ENCODE peak calls at places on chromosomes 3 and 15, in five cellular contexts. K is fibroblast of lung, W is H9, M is choroid plexus epithelial cell, N is fibroblast of mammary gland. O is an unnamed sample.

GRCh38 chr3:10010546-10011465 is 15.4 kb upstream of the FANCD2 start:
- DNase-seq in K (peak), M (peak), N (peak), W (peak), O (peak)

GRCh38 chr15:80850941-80851451 is 71.8 kb downstream of the CEMIP start:
- DNase-seq in K (no peak), M (no peak), W (no peak), N (no peak), O (no peak)

GRCh38 chr15:81612631-81613030 is 238.6 kb upstream of the TMC3 start:
- DNase-seq in M (no peak), N (no peak), W (peak), K (no peak), O (no peak)

GRCh38 chr3:72347819-72348319 is 500.4 kb downstream of the SHQ1 start:
- DNase-seq in N (no peak), W (peak), K (peak), M (peak), O (peak)

GRCh38 chr15:90231028-90232017 is 2.4 kb downstream of the CIB1 start:
- DNase-seq in M (no peak), W (no peak), K (peak), N (no peak), O (no peak)

GRCh38 chr3:71064976-71065763 is 518.4 kb downstream of the FOXP1 start:
- DNase-seq in N (peak), M (peak), W (peak), K (peak), O (peak)

GRCh38 chr3:113606539-113607218 is 74.3 kb downstream of the SIDT1 start:
- DNase-seq in K (no peak), W (no peak), M (no peak), N (no peak), O (no peak)

GRCh38 chr3:192917258-192917507 is 473 bp downstream of the MB21D2 start:
- DNase-seq in N (no peak), K (no peak), W (no peak), M (no peak), O (no peak)

GRCh38 chr3:161403251-161403650 is 31.9 kb upstream of the SPTSSB start:
- DNase-seq in K (no peak), M (peak), N (peak), W (no peak), O (peak)

GRCh38 chr3:42935472-42935871 is 29.5 kb downstream of the ZNF662 start:
- DNase-seq in W (no peak), K (no peak), N (no peak), M (no peak), O (no peak)

GRCh38 chr15:24919446-24919845 is 35.3 kb upstream of the SNRPN start:
- DNase-seq in N (no peak), W (peak), K (no peak), M (no peak), O (no peak)

GRCh38 chr3:172288625-172289024 is 159.6 kb downstream of the GHSR start:
- DNase-seq in K (no peak), W (no peak), M (no peak), N (no peak), O (no peak)

GRCh38 chr3:172291650-172292049 is 156.6 kb downstream of the GHSR start:
- DNase-seq in M (no peak), W (no peak), N (no peak), K (no peak), O (no peak)

GRCh38 chr3:172292422-172292821 is 155.8 kb downstream of the GHSR start:
- DNase-seq in N (no peak), K (no peak), M (no peak), W (no peak), O (no peak)

GRCh38 chr3:172289583-172289982 is 158.7 kb downstream of the GHSR start:
- DNase-seq in N (no peak), W (peak), M (no peak), K (no peak), O (no peak)

GRCh38 chr3:172290457-172290856 is 157.8 kb downstream of the GHSR start:
- DNase-seq in W (no peak), N (no peak), K (no peak), M (no peak), O (no peak)
- TF ChIP-seq CTCF in W (no peak), N (no peak), K (no peak), M (peak), O (no peak)

GRCh38 chr3:171777608-171777995 is 32.7 kb downstream of the PLD1 start:
- DNase-seq in N (no peak), M (no peak), K (no peak), W (no peak), O (peak)

GRCh38 chr3:171776411-171776810 is 33.9 kb downstream of the PLD1 start:
- DNase-seq in N (no peak), M (no peak), W (no peak), K (no peak), O (no peak)

GRCh38 chr3:171774516-171774915 is 35.8 kb downstream of the PLD1 start:
- DNase-seq in W (no peak), M (no peak), K (no peak), N (no peak), O (no peak)

GRCh38 chr3:171776839-171777607 is 33.3 kb downstream of the PLD1 start:
- DNase-seq in W (no peak), K (no peak), M (no peak), N (no peak), O (peak)

GRCh38 chr3:171775943-171776342 is 34.3 kb downstream of the PLD1 start:
- DNase-seq in N (no peak), M (no peak), W (no peak), K (no peak), O (no peak)
- TF ChIP-seq CTCF in N (no peak), M (no peak), W (no peak), K (no peak), O (no peak)

DNA sequence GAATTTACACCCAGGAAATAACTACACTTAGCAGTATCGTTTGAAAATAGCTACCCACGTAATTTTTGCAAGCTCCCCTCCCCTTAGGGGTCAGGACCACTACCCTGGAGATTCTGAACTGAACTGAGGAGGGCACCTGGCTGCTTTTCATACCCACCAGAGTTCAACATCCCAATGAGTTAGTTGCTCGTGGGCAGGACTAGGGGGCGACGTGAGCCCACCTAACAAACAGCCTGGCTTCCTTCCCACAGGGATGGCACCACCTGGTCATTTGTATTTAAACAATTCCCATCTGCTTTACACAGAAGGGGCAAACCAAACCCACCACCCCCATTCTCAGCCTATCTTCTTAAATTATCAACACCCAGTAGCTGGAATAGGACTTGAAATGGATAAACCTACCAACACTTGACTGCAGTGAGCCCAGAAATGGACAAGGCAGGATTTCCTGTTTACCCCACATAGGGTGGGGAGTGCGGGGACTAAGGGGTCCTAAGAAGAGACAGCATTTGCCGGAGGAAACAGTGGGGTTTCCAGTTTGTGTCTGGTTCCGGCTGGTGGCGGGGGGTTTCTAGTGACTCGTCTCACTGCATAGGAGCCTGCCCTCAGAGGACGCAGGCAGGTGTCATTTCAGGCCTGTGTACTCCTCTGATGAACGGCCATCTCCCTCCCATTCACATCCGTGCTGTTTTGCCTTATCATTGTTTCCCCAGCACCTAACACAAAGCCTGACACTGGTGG is 11.6 kb upstream of the VGLL4 start:
- DNase-seq in M (no peak), K (no peak), W (peak), N (no peak), O (peak)
- TF ChIP-seq CTCF in M (peak), K (peak), W (peak), N (peak), O (no peak)

GRCh38 chr15:52568569-52569243 is at the start of gene ARPP19:
- DNase-seq in W (peak), K (peak), N (peak), M (peak), O (peak)
- TF ChIP-seq CTCF in W (peak), K (no peak), N (no peak), M (no peak), O (no peak)

GRCh38 chr15:71252036-71252898 is 137.0 kb downstream of the THSD4 start:
- DNase-seq in N (no peak), M (peak), W (no peak), K (no peak), O (peak)

GRCh38 chr15:71259866-71260265 is 144.6 kb downstream of the THSD4 start:
- DNase-seq in M (no peak), N (no peak), W (no peak), K (no peak), O (no peak)

GRCh38 chr15:71261418-71261817 is 146.1 kb downstream of the THSD4 start:
- DNase-seq in N (no peak), K (no peak), W (no peak), M (no peak), O (no peak)

GRCh38 chr15:71254503-71254902 is 139.2 kb downstream of the THSD4 start:
- DNase-seq in M (no peak), W (no peak), N (no peak), K (peak), O (no peak)

GRCh38 chr15:71256934-71257333 is 141.7 kb downstream of the THSD4 start:
- DNase-seq in M (no peak), N (no peak), W (no peak), K (no peak), O (no peak)
- TF ChIP-seq CTCF in M (no peak), N (peak), W (peak), K (peak), O (no peak)

O was measured in MCF 10A.